ENCODE peak calls at places on chromosomes 6 and 20, in five cellular contexts. One of them, this sample, is unnamed.

GRCh38 chr20:290081-290831 is at the start of gene C20orf96:
- DNase-seq in neural crest cell: peak
- DNase-seq in SHP77 treated with DMSO at 0.1 percent for 48 hours: peak
- DNase-seq in brain microvascular endothelial cell: peak
- DNase-seq in LoVo: peak
- DNase-seq in this sample: peak

GRCh38 chr6:144878577-144878976 is 593.4 kb downstream of the UTRN start:
- DNase-seq in brain microvascular endothelial cell: no peak
- DNase-seq in LoVo: no peak
- DNase-seq in SHP77 treated with DMSO at 0.1 percent for 48 hours: no peak
- DNase-seq in neural crest cell: no peak
- DNase-seq in this sample: no peak

GRCh38 chr6:75402296-75402695 is 91.3 kb downstream of the FILIP1 start:
- DNase-seq in neural crest cell: no peak
- DNase-seq in SHP77 treated with DMSO at 0.1 percent for 48 hours: peak
- DNase-seq in brain microvascular endothelial cell: peak
- DNase-seq in LoVo: no peak
- DNase-seq in this sample: peak

GRCh38 chr20:58965270-58966064 is 15.6 kb upstream of the NELFCD start:
- DNase-seq in LoVo: no peak
- DNase-seq in brain microvascular endothelial cell: no peak
- DNase-seq in SHP77 treated with DMSO at 0.1 percent for 48 hours: no peak
- DNase-seq in neural crest cell: no peak
- DNase-seq in this sample: no peak

GRCh38 chr6:20965915-20966314 is 431.7 kb downstream of the CDKAL1 start:
- DNase-seq in LoVo: no peak
- DNase-seq in SHP77 treated with DMSO at 0.1 percent for 48 hours: no peak
- DNase-seq in brain microvascular endothelial cell: no peak
- DNase-seq in neural crest cell: no peak
- DNase-seq in this sample: peak

GRCh38 chr6:129500958-129501381 is 209.0 kb downstream of the ARHGAP18 start:
- DNase-seq in SHP77 treated with DMSO at 0.1 percent for 48 hours: no peak
- DNase-seq in brain microvascular endothelial cell: peak
- DNase-seq in neural crest cell: peak
- DNase-seq in LoVo: no peak
- DNase-seq in this sample: no peak

GRCh38 chr20:51661609-51662178 is 106.5 kb downstream of the ATP9A start:
- DNase-seq in LoVo: peak
- DNase-seq in brain microvascular endothelial cell: no peak
- DNase-seq in neural crest cell: no peak
- DNase-seq in SHP77 treated with DMSO at 0.1 percent for 48 hours: no peak
- DNase-seq in this sample: peak

GRCh38 chr20:3045042-3045815 is 623 bp upstream of the MRPS26 start:
- DNase-seq in SHP77 treated with DMSO at 0.1 percent for 48 hours: peak
- DNase-seq in LoVo: peak
- DNase-seq in brain microvascular endothelial cell: peak
- DNase-seq in neural crest cell: no peak
- DNase-seq in this sample: peak

GRCh38 chr6:76682842-76683241 is 610.4 kb upstream of the IMPG1 start:
- DNase-seq in SHP77 treated with DMSO at 0.1 percent for 48 hours: no peak
- DNase-seq in neural crest cell: no peak
- DNase-seq in brain microvascular endothelial cell: no peak
- DNase-seq in LoVo: peak
- DNase-seq in this sample: peak

GRCh38 chr20:61763740-61764400 is 301.8 kb downstream of the TAF4 start:
- DNase-seq in brain microvascular endothelial cell: no peak
- DNase-seq in neural crest cell: no peak
- DNase-seq in LoVo: no peak
- DNase-seq in SHP77 treated with DMSO at 0.1 percent for 48 hours: no peak
- DNase-seq in this sample: no peak

GRCh38 chr20:20683922-20684321 is 28.5 kb downstream of the RALGAPA2 start:
- DNase-seq in brain microvascular endothelial cell: no peak
- DNase-seq in neural crest cell: no peak
- DNase-seq in SHP77 treated with DMSO at 0.1 percent for 48 hours: no peak
- DNase-seq in LoVo: no peak
- DNase-seq in this sample: peak

GRCh38 chr6:131258010-131258652 is 122.9 kb downstream of the AKAP7 start:
- DNase-seq in brain microvascular endothelial cell: no peak
- DNase-seq in neural crest cell: no peak
- DNase-seq in SHP77 treated with DMSO at 0.1 percent for 48 hours: no peak
- DNase-seq in LoVo: peak
- DNase-seq in this sample: peak

GRCh38 chr6:127851197-127851596 is 49.7 kb downstream of the THEMIS start:
- DNase-seq in SHP77 treated with DMSO at 0.1 percent for 48 hours: no peak
- DNase-seq in brain microvascular endothelial cell: peak
- DNase-seq in LoVo: no peak
- DNase-seq in neural crest cell: no peak
- DNase-seq in this sample: no peak

GRCh38 chr6:78999737-79000136 is 78.3 kb downstream of the PHIP start:
- DNase-seq in LoVo: no peak
- DNase-seq in SHP77 treated with DMSO at 0.1 percent for 48 hours: no peak
- DNase-seq in neural crest cell: no peak
- DNase-seq in brain microvascular endothelial cell: no peak
- DNase-seq in this sample: peak

GRCh38 chr20:33083544-33084340 is 4.3 kb downstream of the BPIFB4 start:
- DNase-seq in LoVo: no peak
- DNase-seq in SHP77 treated with DMSO at 0.1 percent for 48 hours: no peak
- DNase-seq in brain microvascular endothelial cell: no peak
- DNase-seq in neural crest cell: no peak
- DNase-seq in this sample: no peak

GRCh38 chr6:140669321-140669720 is 1294.9 kb upstream of the CITED2 start:
- DNase-seq in neural crest cell: no peak
- DNase-seq in LoVo: no peak
- DNase-seq in brain microvascular endothelial cell: peak
- DNase-seq in SHP77 treated with DMSO at 0.1 percent for 48 hours: no peak
- DNase-seq in this sample: no peak

GRCh38 chr20:20568604-20569205 is 143.7 kb downstream of the RALGAPA2 start:
- DNase-seq in LoVo: peak
- DNase-seq in neural crest cell: peak
- DNase-seq in SHP77 treated with DMSO at 0.1 percent for 48 hours: peak
- DNase-seq in brain microvascular endothelial cell: peak
- DNase-seq in this sample: peak

GRCh38 chr6:82385961-82386360 is 22.3 kb downstream of the TPBG start:
- DNase-seq in brain microvascular endothelial cell: no peak
- DNase-seq in SHP77 treated with DMSO at 0.1 percent for 48 hours: peak
- DNase-seq in LoVo: peak
- DNase-seq in neural crest cell: no peak
- DNase-seq in this sample: peak

GRCh38 chr6:33989016-33989854 is 156.7 kb downstream of the GRM4 start:
- DNase-seq in brain microvascular endothelial cell: no peak
- DNase-seq in neural crest cell: no peak
- DNase-seq in LoVo: no peak
- DNase-seq in SHP77 treated with DMSO at 0.1 percent for 48 hours: no peak
- DNase-seq in this sample: no peak

GRCh38 chr20:63778857-63779256 is 39.3 kb downstream of the SLC2A4RG start:
- DNase-seq in neural crest cell: no peak
- DNase-seq in LoVo: no peak
- DNase-seq in SHP77 treated with DMSO at 0.1 percent for 48 hours: no peak
- DNase-seq in brain microvascular endothelial cell: no peak
- DNase-seq in this sample: no peak

GRCh38 chr6:96939019-96939805 is 14.7 kb downstream of the KLHL32 start:
- DNase-seq in neural crest cell: no peak
- DNase-seq in brain microvascular endothelial cell: peak
- DNase-seq in LoVo: peak
- DNase-seq in SHP77 treated with DMSO at 0.1 percent for 48 hours: peak
- DNase-seq in this sample: peak

GRCh38 chr6:41177287-41177686 is 14.4 kb upstream of the TREM2 start:
- DNase-seq in LoVo: no peak
- DNase-seq in neural crest cell: no peak
- DNase-seq in brain microvascular endothelial cell: no peak
- DNase-seq in SHP77 treated with DMSO at 0.1 percent for 48 hours: no peak
- DNase-seq in this sample: no peak

GRCh38 chr6:135534773-135535380 is 37.3 kb upstream of the AHI1 start:
- DNase-seq in brain microvascular endothelial cell: peak
- DNase-seq in LoVo: no peak
- DNase-seq in SHP77 treated with DMSO at 0.1 percent for 48 hours: no peak
- DNase-seq in neural crest cell: no peak
- DNase-seq in this sample: peak